ENCODE peak calls at places on chromosome 1, in nine cellular contexts. X is neuronal stem cell; H is left lung; A is brain microvascular endothelial cell; V is HL-60; M is CD8-positive, alpha-beta T cell; J is cardiac fibroblast; C is tibial nerve; W is transverse colon. Z is an unnamed sample.

GRCh38 chr1:207925210-207925609 is 14.3 kb upstream of the CD34 start:
- DNase-seq in X (peak), H (no peak), A (peak), V (no peak), M (no peak), J (peak), C (no peak), W (no peak), Z (no peak)

GRCh38 chr1:235708390-235708962 is 58.9 kb upstream of the GNG4 start:
- DNase-seq in X (no peak), H (no peak), A (peak), V (no peak), M (no peak), J (no peak), C (no peak), W (no peak), Z (no peak)

GRCh38 chr1:109091196-109092193 is 931 bp downstream of the TMEM167B start:
- DNase-seq in X (no peak), H (no peak), A (peak), V (no peak), M (no peak), J (peak), C (no peak), W (peak), Z (peak)

GRCh38 chr1:173052681-173053196 is 2.0 kb upstream of the TNFSF18 start:
- DNase-seq in X (no peak), H (no peak), A (no peak), V (no peak), M (no peak), J (no peak), C (no peak), W (no peak), Z (no peak)

GRCh38 chr1:19430121-19431068 is 54.9 kb downstream of the CAPZB start:
- DNase-seq in X (no peak), H (no peak), A (no peak), V (no peak), M (no peak), J (peak), C (no peak), W (no peak), Z (no peak)

GRCh38 chr1:206833131-206833530 is 32.3 kb upstream of the IL20 start:
- DNase-seq in X (no peak), H (no peak), A (no peak), V (no peak), M (no peak), J (no peak), C (no peak), W (no peak), Z (no peak)

GRCh38 chr1:151010346-151010726 is 2.1 kb downstream of the PRUNE1 start:
- DNase-seq in X (no peak), H (no peak), A (no peak), V (no peak), M (no peak), J (no peak), C (no peak), W (no peak), Z (no peak)

GRCh38 chr1:3066250-3066711 is 2.7 kb upstream of the PRDM16 start:
- DNase-seq in X (no peak), H (peak), A (no peak), V (no peak), M (no peak), J (peak), C (no peak), W (peak), Z (peak)

GRCh38 chr1:169676001-169676400 is 35.4 kb downstream of the SELL start:
- DNase-seq in X (no peak), H (no peak), A (peak), V (no peak), M (no peak), J (peak), C (no peak), W (no peak), Z (no peak)

GRCh38 chr1:11769274-11769673 is 7.3 kb downstream of the C1orf167 start:
- DNase-seq in X (no peak), H (no peak), A (no peak), V (no peak), M (no peak), J (no peak), C (no peak), W (no peak), Z (no peak)

GRCh38 chr1:150889650-150890416 is 2.9 kb downstream of the CTXND2 start:
- DNase-seq in X (no peak), H (no peak), A (no peak), V (no peak), M (no peak), J (no peak), C (no peak), W (no peak), Z (no peak)

GRCh38 chr1:179953974-179954493 is 576 bp upstream of the CEP350 start:
- DNase-seq in X (no peak), H (no peak), A (peak), V (peak), M (no peak), J (no peak), C (peak), W (peak), Z (no peak)

GRCh38 chr1:59285691-59286090 is 11.2 kb upstream of the FGGY start:
- DNase-seq in X (no peak), H (no peak), A (no peak), V (no peak), M (no peak), J (no peak), C (no peak), W (no peak), Z (no peak)

GRCh38 chr1:245822997-245823396 is 668.2 kb downstream of the KIF26B start:
- DNase-seq in X (no peak), H (no peak), A (peak), V (no peak), M (no peak), J (peak), C (no peak), W (no peak), Z (no peak)

GRCh38 chr1:154866995-154867795 is 2.9 kb downstream of the KCNN3 start:
- DNase-seq in X (no peak), H (no peak), A (peak), V (no peak), M (no peak), J (peak), C (no peak), W (peak), Z (no peak)

GRCh38 chr1:54070549-54070915 is 17.1 kb downstream of the TCEANC2 start:
- DNase-seq in X (no peak), H (no peak), A (no peak), V (no peak), M (no peak), J (peak), C (no peak), W (no peak), Z (no peak)

GRCh38 chr1:9352364-9353140 is 59.9 kb downstream of the SPSB1 start:
- DNase-seq in X (no peak), H (no peak), A (no peak), V (no peak), M (no peak), J (no peak), C (no peak), W (no peak), Z (no peak)

GRCh38 chr1:167564592-167564991 is 11.0 kb upstream of the CREG1 start:
- DNase-seq in X (no peak), H (no peak), A (no peak), V (no peak), M (no peak), J (peak), C (no peak), W (no peak), Z (no peak)

GRCh38 chr1:202656057-202656456 is 54.2 kb downstream of the SYT2 start:
- DNase-seq in X (no peak), H (no peak), A (peak), V (no peak), M (no peak), J (peak), C (no peak), W (no peak), Z (no peak)

GRCh38 chr1:241706257-241706656 is 54.2 kb downstream of the WDR64 start:
- DNase-seq in X (no peak), H (no peak), A (no peak), V (no peak), M (no peak), J (no peak), C (no peak), W (no peak), Z (no peak)

GRCh38 chr1:183032122-183032921 is 9.1 kb downstream of the LAMC1 start:
- DNase-seq in X (no peak), H (no peak), A (peak), V (no peak), M (no peak), J (no peak), C (no peak), W (no peak), Z (no peak)

GRCh38 chr1:172745014-172745413 is 86.1 kb downstream of the FASLG start:
- DNase-seq in X (peak), H (no peak), A (peak), V (peak), M (no peak), J (peak), C (peak), W (peak), Z (no peak)

GRCh38 chr1:2783435-2784397 is 17.8 kb downstream of the TTC34 start:
- DNase-seq in X (no peak), H (peak), A (no peak), V (no peak), M (no peak), J (no peak), C (no peak), W (no peak), Z (no peak)

GRCh38 chr1:153791856-153792253 is 16.6 kb downstream of the SLC27A3 start:
- DNase-seq in X (no peak), H (no peak), A (peak), V (no peak), M (no peak), J (peak), C (no peak), W (no peak), Z (no peak)

GRCh38 chr1:1683104-1683905 is 9.3 kb downstream of the SLC35E2B start:
- DNase-seq in X (no peak), H (peak), A (no peak), V (no peak), M (no peak), J (no peak), C (no peak), W (no peak), Z (no peak)

GRCh38 chr1:230205719-230206198 is 138.7 kb downstream of the GALNT2 start:
- DNase-seq in X (no peak), H (no peak), A (peak), V (no peak), M (no peak), J (peak), C (no peak), W (no peak), Z (no peak)

GRCh38 chr1:155893389-155894142 is 17.6 kb downstream of the RIT1 start:
- DNase-seq in X (no peak), H (no peak), A (peak), V (no peak), M (no peak), J (peak), C (no peak), W (no peak), Z (peak)

GRCh38 chr1:75725861-75726361 is 1.4 kb downstream of the ACADM start:
- DNase-seq in X (no peak), H (peak), A (no peak), V (no peak), M (no peak), J (no peak), C (no peak), W (peak), Z (no peak)

GRCh38 chr1:109788695-109789521 is 25.2 kb upstream of the EPS8L3 start:
- DNase-seq in X (no peak), H (no peak), A (no peak), V (peak), M (no peak), J (peak), C (no peak), W (peak), Z (peak)

GRCh38 chr1:9085306-9085940 is 16.0 kb upstream of the SLC2A5 start:
- DNase-seq in X (no peak), H (no peak), A (no peak), V (no peak), M (no peak), J (no peak), C (no peak), W (no peak), Z (no peak)

GRCh38 chr1:151051356-151052009 is 3.9 kb downstream of the C1orf56 start:
- DNase-seq in X (no peak), H (no peak), A (no peak), V (no peak), M (no peak), J (no peak), C (no peak), W (no peak), Z (no peak)

GRCh38 chr1:58107943-58108342 is 438.6 kb downstream of the OMA1 start:
- DNase-seq in X (no peak), H (no peak), A (no peak), V (no peak), M (no peak), J (no peak), C (no peak), W (no peak), Z (no peak)

GRCh38 chr1:97919568-97920261 is 1.1 kb downstream of the DPYD start:
- DNase-seq in X (no peak), H (no peak), A (no peak), V (no peak), M (no peak), J (peak), C (no peak), W (no peak), Z (no peak)

GRCh38 chr1:31615939-31616338 is 1.6 kb upstream of the HCRTR1 start:
- DNase-seq in X (no peak), H (no peak), A (no peak), V (no peak), M (no peak), J (no peak), C (no peak), W (no peak), Z (no peak)

GRCh38 chr1:192524223-192524622 is 51.4 kb upstream of the RGS1 start:
- DNase-seq in X (no peak), H (no peak), A (no peak), V (no peak), M (no peak), J (peak), C (no peak), W (no peak), Z (no peak)

GRCh38 chr1:107358611-107359342 is 217.9 kb downstream of the NTNG1 start:
- DNase-seq in X (no peak), H (no peak), A (no peak), V (no peak), M (no peak), J (no peak), C (no peak), W (no peak), Z (no peak)

GRCh38 chr1:235486321-235486720 is 17.9 kb downstream of the B3GALNT2 start:
- DNase-seq in X (no peak), H (no peak), A (peak), V (no peak), M (no peak), J (no peak), C (no peak), W (no peak), Z (no peak)

GRCh38 chr1:179126338-179127060 is 44.6 kb downstream of the TOR3A start:
- DNase-seq in X (no peak), H (no peak), A (no peak), V (no peak), M (no peak), J (peak), C (no peak), W (no peak), Z (no peak)

GRCh38 chr1:53592521-53592982 is 133.4 kb downstream of the DMRTB1 start:
- DNase-seq in X (no peak), H (no peak), A (peak), V (no peak), M (no peak), J (peak), C (no peak), W (peak), Z (no peak)

DNA sequence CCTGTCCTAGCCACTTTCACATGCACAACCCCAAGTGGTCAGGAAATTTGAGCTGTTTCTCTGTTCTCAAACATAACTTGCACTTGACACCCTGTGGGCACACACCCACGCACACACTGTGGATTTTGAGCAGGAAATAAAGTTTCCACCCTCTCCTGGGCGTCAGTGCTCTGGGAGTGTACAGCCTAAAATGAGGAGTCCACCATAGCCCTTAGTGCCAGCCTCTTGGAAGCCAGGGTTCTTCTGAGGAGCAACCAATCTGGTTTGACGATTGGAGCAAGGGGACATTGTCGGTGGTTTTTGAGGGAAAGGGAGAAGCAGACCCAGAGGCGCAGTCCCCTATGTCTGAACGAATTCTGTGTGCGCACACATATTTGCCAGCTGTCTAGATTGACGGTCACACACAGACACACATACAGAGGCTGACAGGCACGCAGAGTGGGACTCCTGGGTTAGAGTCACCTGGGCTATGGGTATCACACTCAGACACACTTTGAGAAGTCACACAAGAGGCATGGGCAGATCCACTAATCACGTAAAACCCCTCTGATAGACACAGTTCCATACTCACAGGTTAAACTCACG is 2.7 kb downstream of the DMBX1 start:
- DNase-seq in X (no peak), H (no peak), A (no peak), V (no peak), M (no peak), J (no peak), C (no peak), W (no peak), Z (no peak)
- H3K4me3 ChIP-seq in X (no peak), H (no peak), A (no peak), V (no peak), M (no peak), J (no peak), C (no peak), W (no peak), Z (no peak)

GRCh38 chr1:44777547-44777946 is 2.2 kb downstream of the RPS8 start:
- DNase-seq in X (no peak), H (peak), A (no peak), V (no peak), M (no peak), J (no peak), C (no peak), W (no peak), Z (no peak)
- H3K4me3 ChIP-seq in X (no peak), H (peak), A (peak), V (peak), M (no peak), J (peak), C (peak), W (no peak), Z (no peak)

GRCh38 chr1:64525116-64525686 is 55.3 kb downstream of the CACHD1 start:
- DNase-seq in X (no peak), H (no peak), A (no peak), V (no peak), M (no peak), J (no peak), C (no peak), W (no peak), Z (no peak)
- H3K4me3 ChIP-seq in X (no peak), H (no peak), A (no peak), V (no peak), M (no peak), J (no peak), C (no peak), W (no peak), Z (no peak)

GRCh38 chr1:147541672-147542548 is 609 bp downstream of the BCL9 start:
- DNase-seq in X (no peak), H (peak), A (peak), V (no peak), M (no peak), J (peak), C (peak), W (peak), Z (no peak)
- H3K4me3 ChIP-seq in X (peak), H (peak), A (peak), V (no peak), M (peak), J (peak), C (peak), W (peak), Z (peak)

GRCh38 chr1:51515982-51516638 is 3.0 kb downstream of the EPS15 start:
- DNase-seq in X (no peak), H (no peak), A (no peak), V (no peak), M (no peak), J (no peak), C (no peak), W (no peak), Z (no peak)
- H3K4me3 ChIP-seq in X (no peak), H (no peak), A (no peak), V (no peak), M (no peak), J (no peak), C (peak), W (no peak), Z (peak)

DNA sequence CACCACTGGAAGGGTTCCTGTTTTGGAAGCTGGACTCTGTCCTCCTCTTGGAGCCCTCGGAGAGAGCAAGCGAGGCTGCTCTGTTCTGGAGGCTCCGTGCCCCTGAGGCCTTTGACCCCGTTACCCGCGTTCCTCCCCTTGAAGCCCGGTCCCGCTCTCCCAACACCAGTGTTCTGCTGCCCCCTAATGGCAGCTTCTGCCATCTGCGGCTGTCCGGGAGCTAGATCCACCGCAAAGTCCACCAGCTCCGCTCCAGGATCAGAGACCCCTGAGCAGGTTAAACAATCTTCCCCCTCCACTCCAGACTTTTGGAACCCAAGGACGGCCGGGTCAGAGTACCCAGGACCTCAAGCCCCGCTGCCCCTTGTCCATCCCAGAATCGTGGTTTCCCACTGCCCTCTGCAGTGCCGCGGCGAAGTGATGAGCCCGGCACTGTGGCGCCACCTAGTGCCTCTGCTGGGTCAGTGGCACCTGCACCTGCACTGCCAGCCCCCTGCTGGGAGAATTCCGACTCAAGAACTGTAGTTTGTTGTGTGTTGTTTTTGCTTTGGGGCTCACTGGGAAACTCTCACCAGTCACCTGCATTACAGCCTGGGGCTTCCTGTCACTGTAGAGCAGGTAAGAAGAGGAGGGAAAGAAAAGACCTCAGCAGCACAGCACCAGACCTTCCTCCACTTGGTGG is 63.6 kb upstream of the NFASC start:
- DNase-seq in X (peak), H (peak), A (peak), V (peak), M (peak), J (peak), C (peak), W (peak), Z (peak)
- H3K4me3 ChIP-seq in X (peak), H (peak), A (peak), V (peak), M (peak), J (peak), C (peak), W (peak), Z (peak)